ENCODE peak calls at places on chromosomes 16 and 17, in six cellular contexts. L, I, Z, J, H and N are unnamed samples.

GRCh38 chr16:69481901-69482341 is 57.5 kb downstream of the CYB5B start:
- DNase-seq in Z (no peak), I (no peak), H (no peak), J (no peak), L (peak; percentile 87), N (no peak)

GRCh38 chr17:1107083-1107776 is 72.6 kb downstream of the ABR start:
- DNase-seq in L (no peak), I (no peak), Z (no peak), J (no peak), H (no peak), N (no peak)

GRCh38 chr16:15035163-15035729 is 20.6 kb downstream of the NTAN1 start:
- DNase-seq in L (no peak), I (peak; percentile 29), H (no peak), J (no peak), Z (no peak), N (no peak)

GRCh38 chr16:901715-902601 is 68.8 kb downstream of the LMF1 start:
- DNase-seq in Z (no peak), I (no peak), J (no peak), L (peak; percentile 15), H (no peak), N (no peak)

GRCh38 chr17:55814377-55814776 is 63.5 kb downstream of the PCTP start:
- DNase-seq in L (no peak), Z (no peak), I (no peak), J (no peak), H (no peak), N (no peak)

GRCh38 chr16:69365901-69366300 is 14.3 kb upstream of the TMED6 start:
- DNase-seq in Z (no peak), H (no peak), J (no peak), L (no peak), I (no peak), N (no peak)

GRCh38 chr17:79214459-79214858 is 139.8 kb downstream of the ENGASE start:
- DNase-seq in H (no peak), I (no peak), J (no peak), L (no peak), Z (no peak), N (no peak)

GRCh38 chr16:70476272-70477020 is 22.1 kb downstream of the FCSK start:
- DNase-seq in H (no peak), J (no peak), I (peak; percentile 42), Z (no peak), L (peak; percentile 46), N (no peak)

GRCh38 chr16:20675488-20676267 is 21.8 kb downstream of the ACSM1 start:
- DNase-seq in I (peak; percentile 78), H (peak; percentile 18), J (peak; percentile 62), L (no peak), Z (peak; percentile 20), N (peak; percentile 39)

GRCh38 chr16:57299009-57299718 is 14.7 kb upstream of the PLLP start:
- DNase-seq in L (peak; percentile 64), H (no peak), J (no peak), I (no peak), Z (no peak), N (peak; percentile 87)

GRCh38 chr16:71986131-71986530 is 14.1 kb downstream of the PKD1L3 start:
- DNase-seq in L (no peak), Z (no peak), I (no peak), H (no peak), J (no peak), N (no peak)

GRCh38 chr17:17966399-17966798 is 5.8 kb downstream of the TOM1L2 start:
- DNase-seq in H (no peak), J (no peak), Z (no peak), L (no peak), I (no peak), N (no peak)

GRCh38 chr17:80101946-80102706 is 745 bp downstream of the GAA start:
- DNase-seq in Z (peak; percentile 30), I (peak; percentile 40), J (peak; percentile 36), L (no peak), H (no peak), N (no peak)

GRCh38 chr16:86090461-86091170 is 191.7 kb downstream of the IRF8 start:
- DNase-seq in I (no peak), Z (no peak), H (no peak), J (no peak), L (no peak), N (no peak)

GRCh38 chr16:17470871-17471744 is at the start of gene XYLT1:
- DNase-seq in L (peak; percentile 74), Z (peak; percentile 69), J (peak; percentile 65), I (peak; percentile 54), H (no peak), N (no peak)

GRCh38 chr16:83887088-83887487 is 11.8 kb upstream of the MLYCD start:
- DNase-seq in J (no peak), L (no peak), Z (no peak), H (no peak), I (no peak), N (no peak)

GRCh38 chr16:89615596-89616090 is 2.2 kb downstream of the DPEP1 start:
- DNase-seq in L (no peak), I (peak; percentile 35), H (no peak), Z (peak; percentile 36), J (no peak), N (no peak)

GRCh38 chr16:87834668-87835473 is 34.4 kb downstream of the SLC7A5 start:
- DNase-seq in J (no peak), Z (peak; percentile 87), H (no peak), I (no peak), L (no peak), N (peak; percentile 37)

GRCh38 chr16:50970221-50970620 is 180.8 kb downstream of the SALL1 start:
- DNase-seq in L (no peak), I (no peak), Z (no peak), H (no peak), J (no peak), N (no peak)

GRCh38 chr17:33955461-33955860 is 299.6 kb upstream of the CCL2 start:
- DNase-seq in I (no peak), H (no peak), Z (no peak), J (no peak), L (no peak), N (no peak)

GRCh38 chr17:59441459-59442096 is 110.1 kb downstream of the YPEL2 start:
- DNase-seq in I (no peak), L (no peak), J (no peak), H (no peak), Z (no peak), N (no peak)

GRCh38 chr17:78779848-78780247 is 2.2 kb downstream of the CYTH1 start:
- DNase-seq in L (no peak), I (no peak), J (peak; percentile 81), H (peak; percentile 77), Z (no peak), N (no peak)

GRCh38 chr16:1102921-1103648 is 7.0 kb upstream of the C1QTNF8 start:
- DNase-seq in H (peak; percentile 58), I (peak; percentile 65), L (peak; percentile 65), J (peak; percentile 54), Z (peak; percentile 80), N (peak; percentile 88)

GRCh38 chr17:20210614-20211013 is 201.5 kb downstream of the SPECC1 start:
- DNase-seq in L (no peak), J (no peak), H (no peak), I (no peak), Z (no peak), N (no peak)

GRCh38 chr17:31008374-31009035 is 37.7 kb downstream of the RNF135 start:
- DNase-seq in I (peak; percentile 67), H (peak; percentile 51), J (peak; percentile 69), L (peak; percentile 53), Z (peak; percentile 65), N (peak; percentile 49)
- H3K4me3 ChIP-seq in I (peak overlapping the region; percentile 78), H (peak overlapping the region; percentile 80), J (peak overlapping the region; percentile 63), L (peak overlapping the region; percentile 66), Z (peak overlapping the region; percentile 32), N (peak overlapping the region; percentile 52)

GRCh38 chr16:10410469-10410868 is 24.6 kb downstream of the ATF7IP2 start:
- DNase-seq in Z (no peak), J (no peak), I (no peak), H (no peak), L (no peak), N (no peak)
- H3K9me3 ChIP-seq in Z (no peaks in the 10 kb centered on the region), J (no peaks in the 10 kb centered on the region), I (peaks cover 4% of the 10 kb centered on the region), H (peaks cover 34% of the 10 kb centered on the region), L (peaks cover 22% of the 10 kb centered on the region), N (peaks cover 11% of the 10 kb centered on the region)

DNA sequence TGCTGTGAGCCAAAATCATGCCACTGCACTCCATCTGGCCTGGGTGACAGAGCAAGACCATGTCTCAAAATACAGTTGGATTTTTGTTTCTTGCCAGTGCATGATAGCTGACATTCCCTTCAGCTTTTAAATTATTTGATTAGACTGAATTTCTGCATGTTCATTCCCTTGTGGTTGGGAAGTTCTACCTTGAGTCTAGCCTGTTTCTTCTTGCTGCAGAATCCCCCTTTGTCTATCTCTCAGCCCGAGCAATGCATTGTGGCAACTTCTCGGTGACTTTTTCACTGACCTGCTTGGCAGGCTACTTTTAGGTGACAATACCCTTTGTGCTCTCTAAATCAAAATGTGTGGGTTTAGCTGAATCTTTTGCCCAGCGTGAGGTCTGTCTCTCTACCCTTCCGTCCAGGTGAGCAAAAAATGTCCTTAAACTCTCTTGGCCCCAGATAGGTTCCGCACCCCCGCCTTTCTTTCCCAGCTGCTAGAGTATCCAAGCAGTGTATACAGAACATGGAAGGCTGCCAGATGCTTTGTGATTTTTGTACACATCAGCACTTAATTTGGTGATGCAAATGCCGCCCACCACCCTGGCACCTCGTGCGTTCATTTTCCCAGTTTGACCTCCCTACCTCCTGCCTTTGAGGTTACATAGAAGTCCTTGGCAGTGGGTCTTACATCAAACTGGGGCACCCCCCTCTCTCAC is 130.2 kb downstream of the ABCC6 start:
- DNase-seq in H (no peak), L (no peak), I (no peak), Z (no peak), J (no peak), N (no peak)
- H3K4me1 ChIP-seq in H (no peaks in the 10 kb centered on the region), L (peaks cover 7% of the 10 kb centered on the region), I (no peaks in the 10 kb centered on the region), Z (no peaks in the 10 kb centered on the region), J (no peaks in the 10 kb centered on the region), N (no peaks in the 10 kb centered on the region)

GRCh38 chr16:2966803-2967184 is 2.4 kb upstream of the PAQR4 start:
- DNase-seq in I (peak; percentile 36), J (no peak), L (no peak), H (no peak), Z (no peak), N (no peak)

GRCh38 chr16:2964416-2965223 is 545 bp downstream of the KREMEN2 start:
- DNase-seq in L (no peak), H (peak; percentile 49), J (peak; percentile 68), I (peak; percentile 75), Z (peak; percentile 86), N (peak; percentile 98)

GRCh38 chr16:2967211-2967631 is 1.9 kb upstream of the PAQR4 start:
- DNase-seq in I (no peak), Z (no peak), J (no peak), L (no peak), H (no peak), N (no peak)

GRCh38 chr16:2967721-2968161 is 1.4 kb upstream of the PAQR4 start:
- DNase-seq in H (no peak), I (no peak), L (no peak), Z (no peak), J (no peak), N (no peak)

DNA sequence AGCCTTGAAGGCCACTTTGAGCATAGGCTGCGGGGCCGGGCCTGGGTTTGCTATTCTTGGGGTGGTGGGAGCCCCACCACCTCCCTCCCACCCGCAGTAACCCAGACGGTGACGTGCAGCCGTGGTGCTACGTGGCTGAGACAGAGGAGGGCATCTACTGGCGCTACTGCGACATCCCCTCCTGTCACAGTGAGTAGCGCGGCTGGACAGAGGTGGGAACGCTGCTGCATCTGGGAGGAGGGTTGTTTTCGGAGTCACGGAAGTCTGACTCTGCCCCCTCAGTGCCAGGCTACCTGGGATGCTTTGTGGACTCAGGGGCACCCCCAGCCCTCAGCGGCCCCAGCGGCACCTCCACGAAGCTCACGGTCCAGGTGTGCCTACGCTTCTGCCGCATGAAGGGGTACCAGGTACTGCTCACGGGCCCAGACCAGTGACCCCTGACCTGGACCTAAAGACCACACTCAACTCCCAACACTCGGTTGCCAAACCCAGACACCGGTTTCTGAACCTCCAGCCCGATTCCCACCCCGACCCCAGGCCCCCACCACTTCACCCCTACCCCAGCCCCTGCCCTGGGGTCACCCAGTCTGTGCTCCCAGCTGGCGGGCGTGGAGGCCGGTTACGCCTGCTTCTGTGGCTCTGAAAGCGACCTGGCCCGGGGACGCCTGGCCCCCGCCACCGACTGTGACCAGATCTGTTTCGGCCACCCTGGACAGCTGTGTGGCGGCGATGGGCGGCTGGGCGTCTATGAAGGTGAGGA is 2.1 kb downstream of the KREMEN2 start:
- DNase-seq in H (no peak), Z (no peak), L (no peak), I (no peak), J (no peak), N (no peak)
- H3K4me3 ChIP-seq in H (no peak overlapping the region), Z (no peak overlapping the region), L (peak overlapping the region; percentile 34), I (no peak overlapping the region), J (peak overlapping the region; percentile 48), N (no peak overlapping the region)